ENCODE peak calls at places on chromosomes 6 and 20, in four cellular contexts. One of them, this sample, is unnamed.

GRCh38 chr6:90078513-90079289 is 184.4 kb downstream of the GJA10 start:
- DNase-seq in CD8-positive, alpha-beta T cell: no peak
- DNase-seq in SK-N-SH: no peak
- DNase-seq in tibial nerve: no peak
- DNase-seq in this sample: no peak

GRCh38 chr20:63061701-63062100 is 54.9 kb upstream of the BHLHE23 start:
- DNase-seq in CD8-positive, alpha-beta T cell: no peak
- DNase-seq in SK-N-SH: no peak
- DNase-seq in tibial nerve: no peak
- DNase-seq in this sample: no peak

GRCh38 chr6:31079656-31080261 is 32.6 kb downstream of the C6orf15 start:
- DNase-seq in CD8-positive, alpha-beta T cell: peak; percentile 72
- DNase-seq in SK-N-SH: peak; percentile 62
- DNase-seq in tibial nerve: peak; percentile 52
- DNase-seq in this sample: peak; percentile 41

GRCh38 chr6:23735151-23735550 is 390.9 kb upstream of the NRSN1 start:
- DNase-seq in CD8-positive, alpha-beta T cell: no peak
- DNase-seq in SK-N-SH: no peak
- DNase-seq in tibial nerve: no peak
- DNase-seq in this sample: no peak

GRCh38 chr20:11676618-11677289 is 240.9 kb upstream of the BTBD3 start:
- DNase-seq in CD8-positive, alpha-beta T cell: no peak
- DNase-seq in SK-N-SH: peak; percentile 67
- DNase-seq in tibial nerve: no peak
- DNase-seq in this sample: no peak

GRCh38 chr20:57176842-57177241 is 89.6 kb downstream of the BMP7 start:
- DNase-seq in CD8-positive, alpha-beta T cell: no peak
- DNase-seq in SK-N-SH: no peak
- DNase-seq in tibial nerve: no peak
- DNase-seq in this sample: no peak

GRCh38 chr6:45513331-45513730 is 135.6 kb upstream of the SUPT3H start:
- DNase-seq in CD8-positive, alpha-beta T cell: no peak
- DNase-seq in SK-N-SH: no peak
- DNase-seq in tibial nerve: no peak
- DNase-seq in this sample: no peak

GRCh38 chr6:147207351-147207750 is 3.1 kb downstream of the STXBP5 start:
- DNase-seq in CD8-positive, alpha-beta T cell: no peak
- DNase-seq in SK-N-SH: no peak
- DNase-seq in tibial nerve: no peak
- DNase-seq in this sample: no peak

GRCh38 chr20:9916776-9917175 is 77.9 kb upstream of the PAK5 start:
- DNase-seq in CD8-positive, alpha-beta T cell: no peak
- DNase-seq in SK-N-SH: no peak
- DNase-seq in tibial nerve: no peak
- DNase-seq in this sample: no peak

GRCh38 chr20:667351-668034 is 8.1 kb downstream of the SCRT2 start:
- DNase-seq in CD8-positive, alpha-beta T cell: peak; percentile 71
- DNase-seq in SK-N-SH: peak; percentile 79
- DNase-seq in tibial nerve: peak; percentile 35
- DNase-seq in this sample: no peak

GRCh38 chr6:10312445-10312844 is 102.4 kb downstream of the TFAP2A start:
- DNase-seq in CD8-positive, alpha-beta T cell: no peak
- DNase-seq in SK-N-SH: no peak
- DNase-seq in tibial nerve: no peak
- DNase-seq in this sample: no peak

GRCh38 chr6:132236744-132237143 is 164.5 kb downstream of the MOXD1 start:
- DNase-seq in CD8-positive, alpha-beta T cell: no peak
- DNase-seq in SK-N-SH: no peak
- DNase-seq in tibial nerve: no peak
- DNase-seq in this sample: no peak

GRCh38 chr20:29419378-29419777 is 1838.1 kb upstream of the DEFB115 start:
- DNase-seq in CD8-positive, alpha-beta T cell: no peak
- DNase-seq in SK-N-SH: no peak
- DNase-seq in tibial nerve: no peak
- DNase-seq in this sample: no peak

GRCh38 chr20:19932170-19932667 is 84.9 kb upstream of the NAA20 start:
- DNase-seq in CD8-positive, alpha-beta T cell: no peak
- DNase-seq in SK-N-SH: peak; percentile 16
- DNase-seq in tibial nerve: no peak
- DNase-seq in this sample: no peak

GRCh38 chr6:90197854-90198496 is 98.7 kb downstream of the BACH2 start:
- DNase-seq in CD8-positive, alpha-beta T cell: no peak
- DNase-seq in SK-N-SH: no peak
- DNase-seq in tibial nerve: no peak
- DNase-seq in this sample: no peak

GRCh38 chr6:46629698-46630097 is 22.9 kb downstream of the CYP39A1 start:
- DNase-seq in CD8-positive, alpha-beta T cell: no peak
- DNase-seq in SK-N-SH: no peak
- DNase-seq in tibial nerve: no peak
- DNase-seq in this sample: no peak

GRCh38 chr20:54063998-54064676 is 6.3 kb downstream of the BCAS1 start:
- DNase-seq in CD8-positive, alpha-beta T cell: peak; percentile 66
- DNase-seq in SK-N-SH: no peak
- DNase-seq in tibial nerve: no peak
- DNase-seq in this sample: peak; percentile 70

DNA sequence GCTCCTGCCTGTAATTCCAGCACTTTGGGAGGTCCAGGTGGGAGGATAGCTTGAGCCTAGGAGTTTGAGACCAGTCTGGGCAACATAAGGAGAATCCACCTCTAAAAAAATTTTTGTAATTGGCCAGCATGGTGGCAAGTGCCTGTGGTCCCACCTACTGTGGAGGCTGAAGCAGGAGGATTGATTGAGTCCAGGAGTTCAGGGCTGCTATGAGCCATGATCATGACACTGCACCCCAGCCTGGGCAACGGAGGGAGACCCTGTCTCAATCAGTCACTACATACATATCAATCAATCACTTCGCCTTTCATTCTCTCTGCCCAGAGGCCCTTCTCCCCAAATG is 1.1 kb upstream of the STK38 start:
- DNase-seq in CD8-positive, alpha-beta T cell: no peak
- DNase-seq in SK-N-SH: no peak
- DNase-seq in tibial nerve: no peak
- DNase-seq in this sample: no peak
- TF ChIP-seq CTCF in CD8-positive, alpha-beta T cell: no peak
- TF ChIP-seq CTCF in SK-N-SH: no peak
- TF ChIP-seq CTCF in tibial nerve: no peak
- TF ChIP-seq CTCF in this sample: no peak

GRCh38 chr6:140283197-140283596 is 908.7 kb upstream of the CITED2 start:
- DNase-seq in CD8-positive, alpha-beta T cell: no peak
- DNase-seq in SK-N-SH: no peak
- DNase-seq in tibial nerve: no peak
- DNase-seq in this sample: no peak

GRCh38 chr6:140285998-140286690 is 911.7 kb upstream of the CITED2 start:
- DNase-seq in CD8-positive, alpha-beta T cell: no peak
- DNase-seq in SK-N-SH: no peak
- DNase-seq in tibial nerve: no peak
- DNase-seq in this sample: no peak

GRCh38 chr6:140281794-140282193 is 907.3 kb upstream of the CITED2 start:
- DNase-seq in CD8-positive, alpha-beta T cell: no peak
- DNase-seq in SK-N-SH: no peak
- DNase-seq in tibial nerve: no peak
- DNase-seq in this sample: no peak

GRCh38 chr6:140285471-140285870 is 911.0 kb upstream of the CITED2 start:
- DNase-seq in CD8-positive, alpha-beta T cell: no peak
- DNase-seq in SK-N-SH: no peak
- DNase-seq in tibial nerve: no peak
- DNase-seq in this sample: no peak

GRCh38 chr6:140284871-140285270 is 910.4 kb upstream of the CITED2 start:
- DNase-seq in CD8-positive, alpha-beta T cell: no peak
- DNase-seq in SK-N-SH: no peak
- DNase-seq in tibial nerve: no peak
- DNase-seq in this sample: no peak
- H3K4me3 ChIP-seq in CD8-positive, alpha-beta T cell: no peak overlapping the region
- H3K4me3 ChIP-seq in SK-N-SH: no peak overlapping the region
- H3K4me3 ChIP-seq in tibial nerve: no peak overlapping the region
- H3K4me3 ChIP-seq in this sample: no peak overlapping the region

GRCh38 chr6:42124223-42124836 is 18.1 kb downstream of the C6orf132 start:
- DNase-seq in CD8-positive, alpha-beta T cell: no peak
- DNase-seq in SK-N-SH: no peak
- DNase-seq in tibial nerve: no peak
- DNase-seq in this sample: no peak
- H3K36me3 ChIP-seq in CD8-positive, alpha-beta T cell: no peaks in the 10 kb centered on the region
- H3K36me3 ChIP-seq in SK-N-SH: no peaks in the 10 kb centered on the region
- H3K36me3 ChIP-seq in tibial nerve: no peaks in the 10 kb centered on the region
- H3K36me3 ChIP-seq in this sample: no peaks in the 10 kb centered on the region

GRCh38 chr6:111707773-111708172 is 102.1 kb upstream of the TRAF3IP2 start:
- DNase-seq in CD8-positive, alpha-beta T cell: no peak
- DNase-seq in SK-N-SH: no peak
- DNase-seq in tibial nerve: no peak
- DNase-seq in this sample: no peak
- TF ChIP-seq CTCF in CD8-positive, alpha-beta T cell: no peak
- TF ChIP-seq CTCF in SK-N-SH: no peak
- TF ChIP-seq CTCF in tibial nerve: no peak
- TF ChIP-seq CTCF in this sample: no peak

DNA sequence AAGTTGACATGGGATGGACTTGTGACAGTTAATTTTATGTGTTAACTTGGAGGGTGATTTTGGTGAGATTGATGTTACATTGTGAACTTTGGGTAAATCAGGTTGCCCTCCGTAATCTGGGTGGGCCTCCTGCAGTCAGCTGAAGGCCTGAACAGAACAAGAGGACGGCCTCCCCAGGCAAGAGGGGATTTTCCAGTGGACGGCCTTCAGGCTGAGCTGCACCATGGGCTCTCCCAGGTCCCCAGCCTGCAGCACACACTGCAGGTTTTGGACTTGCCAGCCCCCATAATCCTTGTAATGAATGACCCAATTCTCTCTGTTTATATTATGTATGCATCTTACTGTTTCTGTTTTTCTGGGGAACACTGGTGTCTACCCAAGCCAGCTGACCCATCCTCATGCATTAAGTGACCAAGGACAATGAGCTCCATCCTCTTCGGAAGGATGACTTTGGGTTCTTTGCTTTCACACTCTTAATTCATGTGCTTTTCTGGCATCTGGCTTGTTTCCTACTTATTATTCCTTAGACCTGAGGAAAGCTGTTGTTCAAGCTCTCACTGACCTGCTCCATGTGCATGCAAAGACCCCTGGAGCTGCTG is 64.2 kb downstream of the DACT2 start:
- DNase-seq in CD8-positive, alpha-beta T cell: no peak
- DNase-seq in SK-N-SH: no peak
- DNase-seq in tibial nerve: no peak
- DNase-seq in this sample: no peak
- H3K4me3 ChIP-seq in CD8-positive, alpha-beta T cell: no peak overlapping the region
- H3K4me3 ChIP-seq in SK-N-SH: no peak overlapping the region
- H3K4me3 ChIP-seq in tibial nerve: no peak overlapping the region
- H3K4me3 ChIP-seq in this sample: no peak overlapping the region

GRCh38 chr20:49245921-49246740 is 26.9 kb downstream of the DDX27 start:
- DNase-seq in CD8-positive, alpha-beta T cell: no peak
- DNase-seq in SK-N-SH: peak; percentile 68
- DNase-seq in tibial nerve: no peak
- DNase-seq in this sample: no peak

GRCh38 chr20:49247169-49247734 is 28.0 kb downstream of the DDX27 start:
- DNase-seq in CD8-positive, alpha-beta T cell: no peak
- DNase-seq in SK-N-SH: no peak
- DNase-seq in tibial nerve: no peak
- DNase-seq in this sample: no peak

GRCh38 chr20:49248879-49249665 is 28.8 kb downstream of the ZNFX1 start:
- DNase-seq in CD8-positive, alpha-beta T cell: no peak
- DNase-seq in SK-N-SH: no peak
- DNase-seq in tibial nerve: no peak
- DNase-seq in this sample: no peak

GRCh38 chr20:49248301-49248700 is 29.1 kb downstream of the DDX27 start:
- DNase-seq in CD8-positive, alpha-beta T cell: no peak
- DNase-seq in SK-N-SH: no peak
- DNase-seq in tibial nerve: no peak
- DNase-seq in this sample: no peak

DNA sequence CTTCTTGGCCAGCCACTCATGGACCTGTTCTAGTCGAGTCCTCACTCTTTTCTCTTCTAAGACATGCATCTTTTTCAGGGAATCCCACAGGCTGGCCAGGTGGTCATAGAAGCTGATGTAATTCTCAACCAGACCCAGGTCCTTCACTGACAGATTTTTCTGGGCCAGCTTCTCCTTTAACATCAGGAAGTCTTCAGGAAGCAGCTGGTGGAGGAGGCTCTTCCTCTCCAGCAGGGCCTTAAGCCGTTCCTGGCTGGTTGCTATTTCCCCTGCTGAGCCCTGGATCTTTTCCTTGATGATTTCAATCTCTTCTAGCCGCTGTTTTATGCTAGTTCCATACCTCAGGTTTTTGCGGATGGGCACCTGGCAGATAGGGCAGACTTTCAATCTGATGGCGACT is 28.6 kb downstream of the DDX27 start:
- DNase-seq in CD8-positive, alpha-beta T cell: no peak
- DNase-seq in SK-N-SH: no peak
- DNase-seq in tibial nerve: no peak
- DNase-seq in this sample: no peak
- H3K36me3 ChIP-seq in CD8-positive, alpha-beta T cell: peaks cover 47% of the 10 kb centered on the region
- H3K36me3 ChIP-seq in SK-N-SH: peaks cover 59% of the 10 kb centered on the region
- H3K36me3 ChIP-seq in tibial nerve: peaks cover 60% of the 10 kb centered on the region
- H3K36me3 ChIP-seq in this sample: peaks cover 44% of the 10 kb centered on the region

This sample was measured in GM06990.